ENCODE peak calls at places on chromosomes 3 and 15, in four cellular contexts. One of them, this sample, is unnamed.

GRCh38 chr15:90047956-90048575 is 46.9 kb downstream of the ZNF710 start:
- DNase-seq in H9: no peak
- DNase-seq in mesendoderm: no peak
- DNase-seq in IMR-90: no peak
- DNase-seq in this sample: no peak

GRCh38 chr15:94080989-94081605 is 150.3 kb upstream of the MCTP2 start:
- DNase-seq in H9: no peak
- DNase-seq in IMR-90: no peak
- DNase-seq in mesendoderm: no peak
- DNase-seq in this sample: no peak

GRCh38 chr3:186909078-186909853 is 21.1 kb upstream of the ST6GAL1 start:
- DNase-seq in H9: peak
- DNase-seq in IMR-90: no peak
- DNase-seq in mesendoderm: peak
- DNase-seq in this sample: no peak

GRCh38 chr3:161413127-161413854 is 42.0 kb upstream of the SPTSSB start:
- DNase-seq in IMR-90: peak
- DNase-seq in H9: no peak
- DNase-seq in mesendoderm: peak
- DNase-seq in this sample: no peak

GRCh38 chr15:93126496-93127083 is 37.6 kb upstream of the RGMA start:
- DNase-seq in mesendoderm: no peak
- DNase-seq in IMR-90: no peak
- DNase-seq in H9: no peak
- DNase-seq in this sample: no peak

GRCh38 chr15:22884344-22884743 is 45.9 kb downstream of the NIPA2 start:
- DNase-seq in IMR-90: no peak
- DNase-seq in H9: no peak
- DNase-seq in mesendoderm: no peak
- DNase-seq in this sample: no peak

GRCh38 chr15:70856884-70857546 is 3.1 kb upstream of the LARP6 start:
- DNase-seq in IMR-90: peak
- DNase-seq in mesendoderm: peak
- DNase-seq in H9: no peak
- DNase-seq in this sample: no peak

GRCh38 chr3:151558621-151559020 is 97.8 kb upstream of the IGSF10 start:
- DNase-seq in H9: no peak
- DNase-seq in IMR-90: peak
- DNase-seq in mesendoderm: no peak
- DNase-seq in this sample: no peak

GRCh38 chr15:71634820-71635219 is 175.5 kb upstream of the NR2E3 start:
- DNase-seq in mesendoderm: peak
- DNase-seq in H9: no peak
- DNase-seq in IMR-90: no peak
- DNase-seq in this sample: peak

GRCh38 chr3:104411760-104412159 is 954.9 kb upstream of the ALCAM start:
- DNase-seq in IMR-90: no peak
- DNase-seq in H9: no peak
- DNase-seq in mesendoderm: peak
- DNase-seq in this sample: peak

GRCh38 chr3:38985581-38985980 is 66.2 kb downstream of the SCN11A start:
- DNase-seq in IMR-90: peak
- DNase-seq in mesendoderm: no peak
- DNase-seq in H9: no peak
- DNase-seq in this sample: no peak

GRCh38 chr3:188796122-188796631 is 375.6 kb upstream of the TPRG1 start:
- DNase-seq in IMR-90: peak
- DNase-seq in mesendoderm: no peak
- DNase-seq in H9: no peak
- DNase-seq in this sample: no peak

GRCh38 chr3:186534113-186534669 is 10.0 kb downstream of the CRYGS start:
- DNase-seq in H9: no peak
- DNase-seq in mesendoderm: no peak
- DNase-seq in IMR-90: no peak
- DNase-seq in this sample: no peak

GRCh38 chr3:53222183-53222901 is 33.5 kb downstream of the TKT start:
- DNase-seq in H9: no peak
- DNase-seq in mesendoderm: no peak
- DNase-seq in IMR-90: no peak
- DNase-seq in this sample: no peak

GRCh38 chr3:94307588-94307987 is 244.7 kb downstream of the NSUN3 start:
- DNase-seq in IMR-90: no peak
- DNase-seq in mesendoderm: no peak
- DNase-seq in H9: no peak
- DNase-seq in this sample: no peak

GRCh38 chr3:175956964-175957363 is 1097.8 kb downstream of the NAALADL2 start:
- DNase-seq in mesendoderm: peak
- DNase-seq in H9: no peak
- DNase-seq in IMR-90: peak
- DNase-seq in this sample: no peak

GRCh38 chr3:151426337-151426648 is 34.6 kb downstream of the IGSF10 start:
- DNase-seq in H9: no peak
- DNase-seq in mesendoderm: peak
- DNase-seq in IMR-90: no peak
- DNase-seq in this sample: no peak

GRCh38 chr3:102004561-102004960 is 155.2 kb downstream of the NFKBIZ start:
- DNase-seq in H9: no peak
- DNase-seq in mesendoderm: no peak
- DNase-seq in IMR-90: no peak
- DNase-seq in this sample: no peak

GRCh38 chr3:13141183-13141582 is 68.0 kb upstream of the IQSEC1 start:
- DNase-seq in IMR-90: no peak
- DNase-seq in H9: no peak
- DNase-seq in mesendoderm: no peak
- DNase-seq in this sample: no peak

GRCh38 chr15:43414196-43414595 is 43.3 kb downstream of the TUBGCP4 start:
- DNase-seq in H9: no peak
- DNase-seq in mesendoderm: peak
- DNase-seq in IMR-90: no peak
- DNase-seq in this sample: no peak

GRCh38 chr3:128321418-128321817 is 145.3 kb downstream of the DNAJB8 start:
- DNase-seq in mesendoderm: no peak
- DNase-seq in IMR-90: no peak
- DNase-seq in H9: peak
- DNase-seq in this sample: no peak

GRCh38 chr15:98386594-98386993 is 261.7 kb upstream of the IGF1R start:
- DNase-seq in mesendoderm: no peak
- DNase-seq in IMR-90: no peak
- DNase-seq in H9: no peak
- DNase-seq in this sample: no peak

GRCh38 chr3:13411186-13411860 is 8.8 kb downstream of the NUP210 start:
- DNase-seq in IMR-90: no peak
- DNase-seq in H9: no peak
- DNase-seq in mesendoderm: no peak
- DNase-seq in this sample: no peak

GRCh38 chr15:44566176-44566575 is 29.2 kb downstream of the EIF3J start:
- DNase-seq in IMR-90: no peak
- DNase-seq in mesendoderm: no peak
- DNase-seq in H9: no peak
- DNase-seq in this sample: no peak

GRCh38 chr3:13343601-13344000 is 76.5 kb downstream of the NUP210 start:
- DNase-seq in mesendoderm: no peak
- DNase-seq in IMR-90: no peak
- DNase-seq in H9: no peak
- DNase-seq in this sample: no peak

DNA sequence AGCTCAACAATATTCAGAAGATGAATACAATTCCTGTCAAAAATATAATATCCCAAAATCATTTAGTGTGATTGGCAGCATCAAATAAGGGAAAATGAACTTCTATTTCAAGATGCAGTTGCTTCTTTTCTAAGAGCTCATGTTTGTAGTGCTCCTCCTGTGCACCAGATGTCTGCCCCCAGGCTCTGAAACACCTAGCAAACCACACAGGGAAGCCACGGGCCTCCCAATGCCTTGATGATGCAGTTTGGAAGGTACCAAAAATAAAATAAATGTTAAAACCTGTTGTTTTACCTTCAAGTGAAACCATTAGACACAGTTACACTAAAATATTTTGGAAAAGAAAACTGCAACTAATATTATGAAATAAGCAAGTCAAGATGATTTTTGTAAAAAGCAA is 22.2 kb downstream of the CFAP20DC start:
- DNase-seq in H9: no peak
- DNase-seq in IMR-90: no peak
- DNase-seq in mesendoderm: no peak
- DNase-seq in this sample: no peak
- H3K27ac ChIP-seq in H9: no peak
- H3K27ac ChIP-seq in IMR-90: no peak
- H3K27ac ChIP-seq in mesendoderm: no peak
- H3K27ac ChIP-seq in this sample: no peak

GRCh38 chr3:42032693-42033349 is 58.3 kb upstream of the TRAK1 start:
- DNase-seq in IMR-90: peak
- DNase-seq in mesendoderm: peak
- DNase-seq in H9: no peak
- DNase-seq in this sample: peak

GRCh38 chr3:42035007-42035406 is 56.1 kb upstream of the TRAK1 start:
- DNase-seq in IMR-90: no peak
- DNase-seq in mesendoderm: no peak
- DNase-seq in H9: no peak
- DNase-seq in this sample: no peak

GRCh38 chr3:42035816-42036482 is 55.2 kb upstream of the TRAK1 start:
- DNase-seq in IMR-90: no peak
- DNase-seq in H9: no peak
- DNase-seq in mesendoderm: no peak
- DNase-seq in this sample: no peak

GRCh38 chr3:42031808-42032475 is 59.2 kb upstream of the TRAK1 start:
- DNase-seq in IMR-90: peak
- DNase-seq in H9: no peak
- DNase-seq in mesendoderm: peak
- DNase-seq in this sample: no peak

GRCh38 chr3:42033741-42034140 is 57.4 kb upstream of the TRAK1 start:
- DNase-seq in IMR-90: peak
- DNase-seq in mesendoderm: no peak
- DNase-seq in H9: no peak
- DNase-seq in this sample: no peak
- H2BK15ac ChIP-seq in IMR-90: peak
- H2BK15ac ChIP-seq in mesendoderm: no peak
- H2BK15ac ChIP-seq in H9: no peak
- H2BK15ac ChIP-seq in this sample: no peak

DNA sequence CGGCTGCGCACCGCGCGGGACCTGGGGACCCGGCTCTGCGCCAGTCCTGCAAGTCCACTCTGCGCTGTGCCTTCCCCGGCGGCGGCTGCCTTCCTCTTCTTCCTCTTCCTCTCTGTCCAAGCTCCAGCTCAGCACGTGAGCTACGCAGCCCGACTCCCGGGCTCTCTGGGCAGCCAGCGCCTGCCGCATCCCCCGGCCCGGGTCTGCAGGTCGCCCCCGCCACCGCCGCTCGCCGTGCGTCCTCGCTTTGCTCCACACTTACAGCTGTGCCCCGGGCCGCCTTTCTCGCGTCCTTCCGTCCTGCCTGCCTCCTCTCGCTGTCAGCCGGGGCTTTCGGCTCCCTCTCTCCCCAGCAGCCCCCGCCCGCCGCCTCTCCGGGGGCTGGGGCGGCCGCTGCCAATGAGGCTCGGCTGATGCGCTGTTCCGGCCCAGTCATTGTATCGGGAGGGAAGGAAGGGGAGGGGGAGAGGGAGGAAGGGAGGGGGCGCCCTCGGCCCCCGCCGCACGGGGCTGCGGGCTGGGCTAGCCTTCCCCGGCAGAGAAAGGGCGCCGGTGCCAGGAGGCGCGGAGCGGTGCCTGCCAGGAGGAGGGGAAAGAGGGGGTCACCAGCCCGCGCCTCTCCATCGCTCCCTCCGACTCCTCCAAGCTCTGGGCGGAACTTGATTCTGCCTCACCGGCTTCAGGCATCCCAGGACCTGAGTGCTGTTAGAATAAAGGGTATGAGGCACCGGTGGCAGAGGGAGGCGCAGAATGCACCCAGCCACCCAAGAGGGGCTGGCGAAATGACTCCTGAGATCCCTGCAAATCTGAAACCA is 156.6 kb upstream of the FRMD4B start:
- DNase-seq in IMR-90: no peak
- DNase-seq in H9: peak
- DNase-seq in mesendoderm: peak
- DNase-seq in this sample: peak
- H3K18ac ChIP-seq in IMR-90: no peak
- H3K18ac ChIP-seq in H9: no peak
- H3K18ac ChIP-seq in mesendoderm: no peak
- H3K18ac ChIP-seq in this sample: peak

GRCh38 chr3:57983734-57984518 is 24.3 kb upstream of the FLNB start:
- DNase-seq in IMR-90: peak
- DNase-seq in H9: no peak
- DNase-seq in mesendoderm: peak
- DNase-seq in this sample: no peak
- H3K27ac ChIP-seq in IMR-90: peak
- H3K27ac ChIP-seq in H9: no peak
- H3K27ac ChIP-seq in mesendoderm: peak
- H3K27ac ChIP-seq in this sample: no peak

GRCh38 chr15:60966746-60967145 is 262.4 kb downstream of the RORA start:
- DNase-seq in mesendoderm: no peak
- DNase-seq in H9: no peak
- DNase-seq in IMR-90: no peak
- DNase-seq in this sample: no peak

GRCh38 chr15:60967728-60968127 is 261.4 kb downstream of the RORA start:
- DNase-seq in mesendoderm: no peak
- DNase-seq in IMR-90: no peak
- DNase-seq in H9: no peak
- DNase-seq in this sample: no peak

GRCh38 chr15:60964527-60964926 is 264.6 kb downstream of the RORA start:
- DNase-seq in mesendoderm: peak
- DNase-seq in IMR-90: no peak
- DNase-seq in H9: peak
- DNase-seq in this sample: no peak

GRCh38 chr15:60963557-60963956 is 265.5 kb downstream of the RORA start:
- DNase-seq in mesendoderm: no peak
- DNase-seq in IMR-90: no peak
- DNase-seq in H9: no peak
- DNase-seq in this sample: no peak

GRCh38 chr15:60966316-60966715 is 262.8 kb downstream of the RORA start:
- DNase-seq in H9: no peak
- DNase-seq in IMR-90: peak
- DNase-seq in mesendoderm: no peak
- DNase-seq in this sample: no peak
- H2BK15ac ChIP-seq in H9: no peak
- H2BK15ac ChIP-seq in IMR-90: peak
- H2BK15ac ChIP-seq in mesendoderm: no peak
- H2BK15ac ChIP-seq in this sample: no peak

GRCh38 chr15:68278345-68279217 is 1.0 kb downstream of the FEM1B start:
- DNase-seq in H9: peak
- DNase-seq in IMR-90: peak
- DNase-seq in mesendoderm: peak
- DNase-seq in this sample: no peak

GRCh38 chr15:68277605-68278344 is at the start of gene FEM1B:
- DNase-seq in H9: peak
- DNase-seq in IMR-90: peak
- DNase-seq in mesendoderm: peak
- DNase-seq in this sample: peak

GRCh38 chr15:68275165-68275746 is 2.3 kb upstream of the FEM1B start:
- DNase-seq in mesendoderm: no peak
- DNase-seq in H9: no peak
- DNase-seq in IMR-90: peak
- DNase-seq in this sample: no peak

GRCh38 chr15:68276668-68277067 is 877 bp upstream of the FEM1B start:
- DNase-seq in mesendoderm: no peak
- DNase-seq in H9: no peak
- DNase-seq in IMR-90: no peak
- DNase-seq in this sample: no peak

GRCh38 chr15:68277131-68277604 is 377 bp upstream of the FEM1B start:
- DNase-seq in mesendoderm: peak
- DNase-seq in H9: no peak
- DNase-seq in IMR-90: peak
- DNase-seq in this sample: peak
- H3K18ac ChIP-seq in mesendoderm: peak
- H3K18ac ChIP-seq in H9: peak
- H3K18ac ChIP-seq in IMR-90: peak
- H3K18ac ChIP-seq in this sample: peak

This sample was measured in neuronal stem cell.